ENCODE peak calls at places on chromosome 17, in six cellular contexts. G is right atrium auricular region, P is choroid plexus epithelial cell, D is GM10248, U is uterus, C is lower lobe of right lung. M is an unnamed sample.
A peak's percentile ranks its signal among the peaks of the same experiment; 100 is the strongest.

GRCh38 chr17:71975331-71975801 is 145.5 kb upstream of the SOX9 start:
- DNase-seq in G (peak; percentile 93), P (peak; percentile 46), D (no peak), U (peak; percentile 27), C (no peak), M (no peak)

GRCh38 chr17:19812407-19812806 is 55.3 kb downstream of the ULK2 start:
- DNase-seq in G (no peak), P (peak; percentile 56), D (no peak), U (no peak), C (no peak), M (no peak)

GRCh38 chr17:76276461-76277299 is 11.5 kb downstream of the UBALD2 start:
- DNase-seq in G (no peak), P (no peak), D (no peak), U (no peak), C (no peak), M (no peak)

GRCh38 chr17:21549107-21549687 is 143.1 kb upstream of the KCNJ18 start:
- DNase-seq in G (no peak), P (peak; percentile 63), D (no peak), U (no peak), C (no peak), M (no peak)

GRCh38 chr17:29918922-29919856 is 10.8 kb downstream of the SSH2 start:
- DNase-seq in G (no peak), P (peak; percentile 62), D (no peak), U (no peak), C (no peak), M (no peak)

GRCh38 chr17:76841776-76842405 is 26.3 kb upstream of the MGAT5B start:
- DNase-seq in G (no peak), P (no peak), D (no peak), U (no peak), C (no peak), M (no peak)

GRCh38 chr17:74235040-74235581 is 21.7 kb downstream of the TTYH2 start:
- DNase-seq in G (no peak), P (no peak), D (no peak), U (no peak), C (no peak), M (no peak)

GRCh38 chr17:60095381-60095780 is 16.7 kb upstream of the HEATR6 start:
- DNase-seq in G (no peak), P (no peak), D (no peak), U (no peak), C (no peak), M (no peak)

GRCh38 chr17:60269417-60269816 is 119.6 kb downstream of the CA4 start:
- DNase-seq in G (no peak), P (no peak), D (no peak), U (no peak), C (no peak), M (no peak)

GRCh38 chr17:49779730-49780220 is 8.7 kb upstream of the KAT7 start:
- DNase-seq in G (no peak), P (peak; percentile 82), D (peak; percentile 34), U (peak; percentile 54), C (no peak), M (peak; percentile 42)

GRCh38 chr17:488993-489757 is 136.6 kb upstream of the RPH3AL start:
- DNase-seq in G (no peak), P (no peak), D (no peak), U (no peak), C (peak; percentile 55), M (no peak)

GRCh38 chr17:15109608-15110007 is 155.5 kb downstream of the PMP22 start:
- DNase-seq in G (no peak), P (no peak), D (no peak), U (no peak), C (no peak), M (no peak)

GRCh38 chr17:49851387-49852291 is 3.8 kb upstream of the TAC4 start:
- DNase-seq in G (peak; percentile 71), P (peak; percentile 65), D (peak; percentile 69), U (peak; percentile 50), C (peak; percentile 85), M (peak; percentile 77)

GRCh38 chr17:59804910-59805381 is 87.8 kb downstream of the TUBD1 start:
- DNase-seq in G (no peak), P (no peak), D (no peak), U (no peak), C (no peak), M (no peak)

GRCh38 chr17:77233635-77234334 is 93.0 kb downstream of the SEC14L1 start:
- DNase-seq in G (no peak), P (peak; percentile 69), D (peak; percentile 67), U (peak; percentile 63), C (peak; percentile 44), M (peak; percentile 74)

GRCh38 chr17:33328129-33328528 is 35.0 kb upstream of the ASIC2 start:
- DNase-seq in G (no peak), P (no peak), D (no peak), U (no peak), C (no peak), M (no peak)

GRCh38 chr17:7177954-7178477 is 1.2 kb downstream of the ASGR1 start:
- DNase-seq in G (no peak), P (no peak), D (no peak), U (no peak), C (no peak), M (no peak)

GRCh38 chr17:34356194-34356593 is at the start of gene CCL13:
- DNase-seq in G (no peak), P (no peak), D (no peak), U (no peak), C (no peak), M (no peak)

GRCh38 chr17:32278815-32279214 is 13.2 kb downstream of the RHBDL3 start:
- DNase-seq in G (no peak), P (no peak), D (no peak), U (no peak), C (no peak), M (no peak)

GRCh38 chr17:75039238-75039637 is 7.5 kb downstream of the ATP5PD start:
- DNase-seq in G (no peak), P (no peak), D (no peak), U (no peak), C (no peak), M (no peak)

DNA sequence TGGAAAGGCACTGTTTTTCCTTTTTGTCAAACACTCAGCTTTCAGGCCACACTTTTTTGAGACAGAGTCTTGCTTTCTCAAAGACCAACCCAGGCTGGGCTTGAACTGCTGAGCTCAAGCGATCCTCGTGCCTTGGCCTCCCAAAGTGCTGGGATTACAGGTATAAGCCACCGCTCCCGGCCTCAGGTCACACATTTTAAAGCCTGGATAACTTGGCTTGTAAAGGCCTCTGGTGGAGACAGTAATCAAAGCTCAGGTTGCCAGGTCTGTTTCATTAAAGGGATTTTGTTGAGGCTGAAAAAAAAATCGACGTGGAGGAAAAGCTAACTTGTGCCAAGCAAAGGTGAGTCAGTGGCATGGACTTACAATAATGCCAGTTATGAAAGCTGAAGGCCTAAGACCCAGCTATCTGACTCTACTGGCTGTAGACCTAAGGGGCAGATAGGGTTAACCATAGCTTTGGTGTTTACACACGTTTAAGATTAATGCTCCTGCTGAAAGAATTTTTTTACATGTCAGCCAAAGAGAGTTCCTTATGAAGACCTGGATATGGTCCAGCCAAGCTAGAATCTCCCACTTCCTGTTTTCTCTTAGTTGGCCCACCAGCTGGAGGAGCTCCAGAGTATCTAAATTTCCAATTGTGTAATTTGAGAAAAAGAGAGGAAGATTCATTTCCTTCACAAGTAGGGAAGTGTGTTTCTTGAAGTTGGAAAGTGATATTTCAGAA is 910 bp downstream of the NBR1 start:
- DNase-seq in G (peak; percentile 62), P (peak; percentile 94), D (no peak), U (peak; percentile 58), C (no peak), M (no peak)
- TF ChIP-seq CTCF in G (no peak), P (peak; percentile 58), D (peak; percentile 22), U (no peak), C (peak; percentile 26), M (no peak)

DNA sequence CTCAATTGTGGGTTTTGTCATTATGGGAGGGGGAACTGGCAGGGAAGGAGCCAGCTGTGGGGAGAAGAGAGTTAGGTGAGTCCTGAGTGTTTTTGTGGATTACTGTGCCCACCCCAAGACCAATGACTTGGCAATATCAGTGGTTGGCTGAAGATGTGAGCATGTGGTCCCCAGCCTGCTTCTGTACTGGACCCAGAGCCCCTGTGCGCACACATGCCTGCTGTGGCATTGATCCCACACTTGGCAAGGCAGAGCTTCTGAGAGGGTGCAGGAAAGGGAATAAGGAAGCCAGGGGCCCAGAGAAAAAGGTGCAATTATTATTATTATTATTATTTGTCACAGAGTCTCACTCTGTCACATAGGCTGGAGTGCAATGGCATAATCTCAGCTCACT is 1.3 kb downstream of the PRAC1 start:
- DNase-seq in G (no peak), P (no peak), D (no peak), U (no peak), C (no peak), M (no peak)
- TF ChIP-seq CTCF in G (no peak), P (no peak), D (no peak), U (no peak), C (no peak), M (no peak)

DNA sequence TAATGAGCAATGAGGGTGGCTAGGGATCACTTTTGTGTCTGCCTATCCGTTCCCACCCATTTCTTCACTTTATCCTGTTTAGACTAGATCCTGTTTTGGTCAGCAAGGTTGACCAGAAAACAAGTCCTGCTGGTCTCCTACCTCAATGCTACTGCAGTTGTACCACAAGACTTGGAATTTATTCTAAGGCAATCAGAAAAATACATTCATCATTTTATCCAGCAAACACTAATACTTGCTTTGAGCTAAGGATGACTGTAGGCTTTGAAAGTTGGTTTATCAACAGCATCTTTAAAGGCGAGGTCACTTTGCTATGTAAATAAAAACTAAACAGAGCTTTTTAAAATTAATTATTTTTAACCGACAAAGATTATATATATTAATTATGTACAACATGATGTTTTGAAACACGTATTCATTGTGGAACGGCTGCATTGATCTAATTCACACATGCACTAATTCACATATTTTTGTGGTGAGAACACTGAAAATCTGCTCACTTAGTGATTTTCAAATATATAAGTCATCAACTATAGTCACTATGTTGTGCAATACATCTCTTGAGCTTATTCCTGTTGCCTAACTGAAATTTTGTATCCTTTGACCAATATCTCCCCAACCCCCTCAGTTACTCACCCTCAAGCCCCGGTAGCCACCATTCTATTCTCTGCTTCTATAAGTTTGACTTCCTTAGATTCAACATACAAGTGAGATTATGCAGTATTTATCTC is 125.9 kb upstream of the HS3ST3A1 start:
- DNase-seq in G (no peak), P (peak; percentile 78), D (no peak), U (no peak), C (no peak), M (no peak)
- TF ChIP-seq CTCF in G (no peak), P (no peak), D (no peak), U (no peak), C (no peak), M (no peak)

GRCh38 chr17:43998552-43998951 is 5.9 kb upstream of the NAGS start:
- DNase-seq in G (no peak), P (peak; percentile 57), D (no peak), U (no peak), C (peak; percentile 1), M (no peak)

GRCh38 chr17:43999024-43999423 is 5.4 kb upstream of the NAGS start:
- DNase-seq in G (no peak), P (no peak), D (no peak), U (no peak), C (no peak), M (no peak)

GRCh38 chr17:43994272-43995149 is 9.9 kb upstream of the NAGS start:
- DNase-seq in G (peak; percentile 72), P (peak; percentile 67), D (peak; percentile 76), U (peak; percentile 54), C (peak; percentile 80), M (peak; percentile 82)

GRCh38 chr17:43992641-43993040 is 11.8 kb upstream of the NAGS start:
- DNase-seq in G (no peak), P (no peak), D (no peak), U (no peak), C (peak; percentile 12), M (no peak)

DNA sequence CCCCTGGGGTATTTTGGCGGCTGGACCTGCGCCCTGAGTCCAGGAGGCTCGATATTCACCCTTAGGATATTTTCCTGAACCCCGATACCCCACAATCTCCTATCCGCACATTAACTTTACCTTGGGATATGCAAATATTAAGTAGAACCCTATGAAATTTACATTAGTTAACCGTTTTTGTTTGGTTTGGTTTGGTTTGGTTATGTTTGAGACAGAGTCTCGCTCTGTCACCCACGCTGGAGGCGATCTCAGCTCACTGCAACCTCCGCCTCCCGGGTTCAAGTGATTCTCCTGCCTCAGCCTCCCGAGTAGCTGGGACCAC is 9.3 kb upstream of the NAGS start:
- DNase-seq in G (no peak), P (no peak), D (no peak), U (no peak), C (peak; percentile 11), M (no peak)
- TF ChIP-seq CTCF in G (no peak), P (no peak), D (no peak), U (no peak), C (peak; percentile 10), M (no peak)